ENCODE peak calls at places on chromosomes 1 and 21, in five cellular contexts. V is SK-N-SH, Q is foreskin fibroblast, R is cardiac fibroblast, H is HepG2. W is an unnamed sample.

GRCh38 chr21:28851645-28852044 is 141.0 kb downstream of the LTN1 start:
- DNase-seq in V (no peak), Q (no peak), R (no peak), H (no peak), W (no peak)

GRCh38 chr1:90074555-90075315 is 79.8 kb downstream of the ZNF326 start:
- DNase-seq in V (no peak), Q (no peak), R (no peak), H (no peak), W (no peak)

GRCh38 chr1:85900921-85901320 is 192.7 kb upstream of the ZNHIT6 start:
- DNase-seq in V (no peak), Q (no peak), R (no peak), H (no peak), W (no peak)

GRCh38 chr1:37128091-37128490 is 93.8 kb upstream of the GRIK3 start:
- DNase-seq in V (no peak), Q (no peak), R (no peak), H (no peak), W (no peak)

GRCh38 chr21:42063206-42063577 is 7.9 kb upstream of the UMODL1 start:
- DNase-seq in V (no peak), Q (no peak), R (no peak), H (no peak), W (no peak)

GRCh38 chr1:24003331-24003972 is 23.3 kb upstream of the SRSF10 start:
- DNase-seq in V (no peak), Q (peak), R (peak), H (peak), W (no peak)

GRCh38 chr21:41506526-41507520 is 1.1 kb downstream of the TMPRSS2 start:
- DNase-seq in V (no peak), Q (peak), R (peak), H (no peak), W (no peak)

GRCh38 chr1:51517361-51518032 is 1.6 kb downstream of the EPS15 start:
- DNase-seq in V (no peak), Q (peak), R (peak), H (no peak), W (no peak)

GRCh38 chr1:112991721-112992120 is 35.7 kb upstream of the SLC16A1 start:
- DNase-seq in V (no peak), Q (no peak), R (no peak), H (no peak), W (no peak)

GRCh38 chr1:218478336-218478735 is 133.2 kb downstream of the TGFB2 start:
- DNase-seq in V (no peak), Q (no peak), R (peak), H (peak), W (no peak)

GRCh38 chr1:15249032-15249601 is 2.1 kb downstream of the FHAD1 start:
- DNase-seq in V (no peak), Q (no peak), R (no peak), H (no peak), W (no peak)

GRCh38 chr1:100708476-100709062 is 11.0 kb upstream of the VCAM1 start:
- DNase-seq in V (no peak), Q (no peak), R (peak), H (no peak), W (no peak)

GRCh38 chr1:13462682-13463081 is 51.1 kb downstream of the LRRC38 start:
- DNase-seq in V (no peak), Q (no peak), R (no peak), H (no peak), W (no peak)

GRCh38 chr1:36128905-36129206 is 3.8 kb upstream of the COL8A2 start:
- DNase-seq in V (no peak), Q (no peak), R (no peak), H (no peak), W (no peak)

GRCh38 chr1:69551476-69552324 is 16.0 kb upstream of the LRRC7 start:
- DNase-seq in V (no peak), Q (no peak), R (no peak), H (no peak), W (no peak)

GRCh38 chr21:36052860-36053766 is 7.2 kb downstream of the SETD4 start:
- DNase-seq in V (no peak), Q (no peak), R (no peak), H (no peak), W (no peak)

GRCh38 chr21:36047139-36047538 is 13.2 kb downstream of the SETD4 start:
- DNase-seq in V (no peak), Q (no peak), R (no peak), H (no peak), W (no peak)

GRCh38 chr21:36044056-36044455 is 16.3 kb downstream of the SETD4 start:
- DNase-seq in V (no peak), Q (no peak), R (no peak), H (no peak), W (no peak)

GRCh38 chr21:36045993-36046392 is 14.3 kb downstream of the SETD4 start:
- DNase-seq in V (no peak), Q (no peak), R (no peak), H (no peak), W (no peak)

DNA sequence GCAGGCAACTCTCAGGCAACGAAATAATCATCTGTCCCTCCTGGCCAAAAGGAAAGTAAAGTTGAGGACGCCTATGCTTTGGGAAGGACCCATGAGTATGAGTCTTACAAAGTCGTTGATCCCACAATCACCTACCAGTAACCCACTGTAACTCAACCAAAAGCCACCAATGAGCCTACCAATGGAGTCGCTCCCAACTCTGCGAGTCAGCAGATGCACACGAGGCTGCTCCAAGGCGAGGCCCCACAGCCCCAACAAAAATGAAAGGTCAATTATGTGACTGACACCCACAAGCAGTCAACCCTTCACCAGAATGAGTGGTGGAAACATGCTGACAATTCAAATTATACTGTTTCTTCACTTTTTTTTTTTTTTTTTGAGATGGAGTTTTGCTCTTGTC is 12.0 kb downstream of the SETD4 start:
- DNase-seq in V (no peak), Q (no peak), R (no peak), H (no peak), W (no peak)
- TF ChIP-seq CTCF in V (no peak), Q (no peak), R (no peak), H (no peak), W (no peak)

DNA sequence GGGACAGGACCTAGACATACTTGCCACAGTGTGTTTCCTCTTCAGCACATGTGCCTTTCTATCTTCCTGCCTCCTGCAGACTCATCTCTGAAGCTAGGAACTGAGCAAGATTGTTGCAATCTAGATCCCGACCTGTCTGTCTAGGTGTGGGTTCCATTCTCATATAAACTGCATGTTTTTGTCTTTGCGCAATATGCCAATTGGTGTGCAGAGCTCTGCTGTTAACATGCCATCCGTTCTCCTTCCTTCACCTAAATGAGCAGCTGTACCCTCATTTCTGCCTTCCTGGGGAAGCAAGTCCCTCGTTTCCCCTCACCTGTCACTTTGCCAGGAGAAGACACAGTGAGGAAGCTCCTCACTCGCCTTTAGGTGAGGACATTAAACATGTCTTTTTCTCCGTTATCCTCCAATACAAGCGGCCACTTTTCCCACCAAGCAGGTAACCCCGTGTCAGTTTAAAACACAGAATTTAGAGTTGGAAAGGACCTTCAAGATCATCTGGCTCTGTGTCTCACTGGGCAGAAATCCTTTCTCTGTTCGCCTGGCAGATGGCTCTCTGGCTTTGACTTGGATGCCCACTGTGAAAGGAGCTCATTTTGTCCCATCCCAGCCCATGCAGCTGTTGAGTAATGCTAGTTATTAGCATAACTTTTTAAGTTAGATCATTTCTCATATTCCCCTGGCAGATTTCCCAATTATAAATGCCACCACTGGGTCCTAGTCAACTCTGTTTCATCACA is 55.7 kb downstream of the SLC35F3 start:
- DNase-seq in V (no peak), Q (no peak), R (no peak), H (no peak), W (no peak)
- H3K4me3 ChIP-seq in V (no peak), Q (no peak), R (no peak), H (no peak), W (no peak)

DNA sequence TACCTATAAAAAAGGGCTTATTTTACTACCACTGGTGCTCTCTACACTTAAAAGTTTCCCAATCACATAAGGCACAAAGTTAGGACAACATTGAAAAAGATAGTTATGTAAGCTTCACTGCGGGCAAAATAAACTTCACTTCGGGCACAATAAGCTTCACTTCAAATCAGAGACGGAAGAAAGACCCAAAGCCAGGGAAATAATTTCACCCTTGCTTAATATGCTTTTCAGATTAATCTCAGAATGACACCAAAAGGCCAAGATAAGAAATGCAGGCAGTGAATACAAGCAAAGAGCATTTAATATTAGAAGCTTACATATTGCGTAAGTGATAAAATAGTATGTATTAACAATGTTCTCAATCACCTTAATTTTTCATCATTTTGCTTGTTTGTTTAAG is 444.2 kb downstream of the SETD4 start:
- DNase-seq in V (no peak), Q (peak), R (peak), H (no peak), W (peak)
- TF ChIP-seq CTCF in V (peak), Q (peak), R (peak), H (peak), W (peak)

DNA sequence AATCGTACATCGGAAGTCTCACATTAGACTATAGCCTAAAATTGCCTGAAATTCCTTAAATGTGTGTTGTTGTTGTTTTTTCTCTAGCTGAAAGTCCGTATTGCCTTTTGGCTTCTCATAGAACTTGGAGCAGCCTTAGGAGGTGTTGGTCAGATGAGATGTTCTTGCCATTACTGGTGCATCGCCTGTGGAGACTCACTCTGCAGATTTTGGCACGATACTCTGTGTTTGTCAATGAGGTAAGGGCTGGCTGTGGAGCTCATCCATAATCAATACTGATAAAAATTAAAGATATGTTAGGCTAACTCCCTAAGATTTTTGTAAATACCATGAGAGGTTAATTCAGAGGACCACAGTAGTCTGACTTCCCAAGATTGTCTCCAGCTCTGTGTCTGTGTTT is 28.9 kb downstream of the AGT start:
- DNase-seq in V (no peak), Q (no peak), R (no peak), H (no peak), W (no peak)
- H3K4me3 ChIP-seq in V (no peak), Q (no peak), R (no peak), H (no peak), W (no peak)

W was measured in AG04449.